ENCODE peak calls at places on chromosomes 16 and 17, in four cellular contexts. P is EL; T is Peyer's patch; W is naive thymus-derived CD4-positive, alpha-beta T cell. J is an unnamed sample.
A peak's percentile ranks its signal among the peaks of the same experiment; 100 is the strongest.

GRCh38 chr17:38403491-38403890 is 24.8 kb upstream of the ARHGAP23 start:
- DNase-seq in P (no peak), T (no peak), W (no peak), J (no peak)

GRCh38 chr16:19108409-19109287 is 5.1 kb upstream of the ITPRIPL2 start:
- DNase-seq in P (no peak), T (no peak), W (no peak), J (no peak)

GRCh38 chr17:37530420-37530819 is 40.7 kb downstream of the DUSP14 start:
- DNase-seq in P (peak; percentile 44), T (no peak), W (no peak), J (no peak)

GRCh38 chr17:82871056-82871775 is 31.4 kb upstream of the ZNF750 start:
- DNase-seq in P (no peak), T (no peak), W (peak; percentile 46), J (no peak)

GRCh38 chr17:62860962-62861873 is 53.1 kb upstream of the MARCHF10 start:
- DNase-seq in P (no peak), T (no peak), W (no peak), J (peak; percentile 79)

GRCh38 chr16:539901-540530 is 12.5 kb downstream of the CAPN15 start:
- DNase-seq in P (peak; percentile 86), T (no peak), W (no peak), J (no peak)

GRCh38 chr17:73118139-73118538 is 25.7 kb upstream of the SLC39A11 start:
- DNase-seq in P (no peak), T (no peak), W (no peak), J (no peak)

GRCh38 chr17:80774643-80775281 is 216.9 kb upstream of the CHMP6 start:
- DNase-seq in P (no peak), T (no peak), W (peak; percentile 23), J (no peak)

GRCh38 chr16:23597003-23597756 is 1.1 kb upstream of the NDUFAB1 start:
- DNase-seq in P (peak; percentile 30), T (no peak), W (no peak), J (no peak)

GRCh38 chr16:23754594-23755483 is at the start of gene CHP2:
- DNase-seq in P (no peak), T (peak; percentile 91), W (no peak), J (no peak)

J was measured in PC-9.